ENCODE peak calls at places on chromosomes 2 and 18, in five cellular contexts. V, E, F, R and G are unnamed samples.

GRCh38 chr2:170966648-170967396 is 37.8 kb downstream of the GORASP2 start:
- DNase-seq in V (no peak), E (peak; percentile 53), F (no peak), R (no peak), G (no peak)

GRCh38 chr18:9333441-9334350 is 877 bp upstream of the TWSG1 start:
- DNase-seq in V (no peak), E (no peak), F (peak; percentile 70), R (no peak), G (peak; percentile 77)

GRCh38 chr18:6614952-6615351 is 114.6 kb upstream of the ARHGAP28 start:
- DNase-seq in V (no peak), E (no peak), F (no peak), R (no peak), G (no peak)

GRCh38 chr2:26506279-26506678 is 28.4 kb upstream of the OTOF start:
- DNase-seq in V (no peak), E (no peak), F (no peak), R (no peak), G (no peak)

GRCh38 chr2:216312441-216312840 is 59.8 kb downstream of the MARCHF4 start:
- DNase-seq in V (no peak), E (no peak), F (no peak), R (no peak), G (no peak)

GRCh38 chr2:111659361-111660281 is 224.4 kb downstream of the ANAPC1 start:
- DNase-seq in V (peak; percentile 90), E (peak; percentile 87), F (no peak), R (peak; percentile 92), G (peak; percentile 87)

GRCh38 chr2:60882971-60883753 is 1.8 kb downstream of the REL start:
- DNase-seq in V (peak; percentile 11), E (no peak), F (no peak), R (peak; percentile 31), G (no peak)

GRCh38 chr2:150882751-150883520 is 378.7 kb downstream of the RBM43 start:
- DNase-seq in V (no peak), E (no peak), F (no peak), R (no peak), G (no peak)

GRCh38 chr2:10709290-10709939 is 12.0 kb upstream of the ATP6V1C2 start:
- DNase-seq in V (peak; percentile 28), E (peak; percentile 51), F (peak; percentile 72), R (no peak), G (no peak)

GRCh38 chr2:181991171-181991885 is 5.7 kb downstream of the PPP1R1C start:
- DNase-seq in V (no peak), E (no peak), F (no peak), R (no peak), G (no peak)

GRCh38 chr18:75656035-75656434 is 228.5 kb upstream of the SMIM21 start:
- DNase-seq in V (no peak), E (no peak), F (no peak), R (no peak), G (no peak)

GRCh38 chr18:59293317-59293716 is 20.1 kb upstream of the RAX start:
- DNase-seq in V (no peak), E (no peak), F (no peak), R (no peak), G (no peak)

GRCh38 chr2:178632729-178633128 is 152.5 kb downstream of the PLEKHA3 start:
- DNase-seq in V (no peak), E (no peak), F (no peak), R (no peak), G (peak; percentile 37)

GRCh38 chr2:240254337-240255164 is 114.1 kb upstream of the OTOS start:
- DNase-seq in V (no peak), E (no peak), F (no peak), R (no peak), G (peak; percentile 46)
- H3K4me2 ChIP-seq in V (peak overlapping the region; percentile 64), E (peak overlapping the region; percentile 77), F (no peak overlapping the region), R (no peak overlapping the region), G (no peak overlapping the region)

DNA sequence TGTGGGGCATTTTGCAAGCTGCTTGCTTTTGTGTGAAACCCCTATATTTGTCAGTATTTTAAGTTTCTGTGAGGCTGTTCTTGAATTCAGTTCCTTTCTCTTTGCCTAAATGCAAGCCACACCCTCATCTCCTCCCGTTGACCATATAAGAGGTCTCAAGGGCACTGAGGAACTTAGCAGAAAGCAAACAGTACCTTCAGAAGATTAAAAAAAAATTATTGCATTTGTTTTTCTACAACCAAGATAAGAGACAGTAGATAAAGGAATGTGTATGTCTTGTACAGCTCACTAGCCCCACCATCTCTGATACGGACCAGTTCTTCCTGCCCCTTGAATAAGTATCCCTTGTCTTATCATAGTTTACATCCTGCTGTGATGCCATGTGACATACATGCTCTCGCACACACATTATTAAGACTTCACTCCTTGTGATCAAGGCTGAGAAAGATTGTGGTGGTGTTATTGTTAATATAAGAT is 64.2 kb downstream of the NPAS2 start:
- DNase-seq in V (no peak), E (no peak), F (no peak), R (no peak), G (no peak)
- H3K27ac ChIP-seq in V (peak overlapping the region; percentile 76), E (peak overlapping the region; percentile 64), F (no peak overlapping the region), R (no peak overlapping the region), G (no peak overlapping the region)

DNA sequence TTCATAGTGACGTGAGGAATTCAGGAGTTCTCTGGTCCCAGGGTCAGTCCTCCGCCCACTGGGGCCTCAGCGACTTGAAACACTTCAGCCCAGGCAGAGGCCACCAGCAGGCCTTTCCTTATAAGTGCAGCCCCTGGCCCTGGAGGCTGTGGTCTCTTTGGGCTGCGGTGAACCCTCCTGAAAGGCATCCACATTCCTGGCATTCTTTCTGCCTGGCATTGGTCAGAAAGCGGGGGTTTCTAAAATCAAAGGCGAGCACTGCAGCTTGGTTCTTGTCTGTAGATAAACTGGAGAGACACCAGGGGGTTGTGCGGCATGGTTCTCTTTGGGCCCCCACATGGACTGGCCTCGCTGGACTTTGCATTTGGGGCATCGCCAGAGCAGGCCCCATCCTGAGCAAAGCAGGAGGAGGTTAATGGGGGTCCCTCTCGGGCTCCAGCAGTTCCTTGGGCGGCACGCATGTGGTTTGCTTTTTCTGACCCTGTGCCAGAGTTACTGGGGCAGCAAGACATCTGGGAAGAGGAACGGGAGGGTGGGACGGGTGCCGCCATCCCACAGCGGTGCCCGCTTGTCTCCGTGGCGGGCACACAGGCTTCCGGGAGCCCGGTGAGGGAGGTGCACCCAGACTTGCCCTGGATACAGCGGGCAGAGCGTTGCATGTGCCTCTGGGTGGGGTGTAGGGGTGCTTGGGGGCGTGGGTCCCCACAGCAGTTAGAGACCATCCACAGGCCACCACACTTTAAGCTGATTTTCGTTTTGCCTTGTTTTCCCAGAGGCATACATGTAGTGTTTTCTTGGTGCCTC is 44.9 kb downstream of the SH3BP4 start:
- DNase-seq in V (no peak), E (peak; percentile 86), F (peak; percentile 68), R (peak; percentile 72), G (peak; percentile 96)
- H3K4me2 ChIP-seq in V (peak overlapping the region; percentile 17), E (peak overlapping the region; percentile 46), F (peak overlapping the region; percentile 53), R (no peak overlapping the region), G (peak overlapping the region; percentile 34)

DNA sequence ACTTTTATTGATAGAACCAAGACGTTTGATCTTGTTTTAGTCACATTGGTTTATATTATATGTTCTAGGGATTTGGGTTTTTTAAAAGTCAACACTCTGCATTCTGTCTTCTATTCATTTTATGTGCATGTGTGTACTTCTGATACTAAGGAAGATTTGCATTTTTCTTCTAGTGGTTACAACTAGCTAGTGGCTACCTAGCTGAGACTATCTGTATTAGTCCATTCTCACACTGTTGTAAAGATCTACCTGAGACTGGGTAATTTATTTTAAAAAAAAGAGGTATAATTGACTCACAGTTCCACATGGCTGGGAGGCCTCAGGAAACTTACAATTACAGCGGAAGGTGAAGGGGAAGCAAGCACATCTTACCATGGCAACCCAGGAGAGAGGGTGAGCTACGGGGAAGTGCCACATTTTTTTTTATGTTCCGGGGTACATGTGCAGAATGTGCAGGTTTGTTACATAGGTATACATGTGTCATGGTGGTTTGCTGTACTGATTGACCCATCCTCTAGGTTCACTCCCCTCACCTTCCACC is 69.9 kb downstream of the SP100 start:
- DNase-seq in V (no peak), E (no peak), F (no peak), R (no peak), G (no peak)
- H3K27ac ChIP-seq in V (no peak overlapping the region), E (no peak overlapping the region), F (no peak overlapping the region), R (no peak overlapping the region), G (no peak overlapping the region)

DNA sequence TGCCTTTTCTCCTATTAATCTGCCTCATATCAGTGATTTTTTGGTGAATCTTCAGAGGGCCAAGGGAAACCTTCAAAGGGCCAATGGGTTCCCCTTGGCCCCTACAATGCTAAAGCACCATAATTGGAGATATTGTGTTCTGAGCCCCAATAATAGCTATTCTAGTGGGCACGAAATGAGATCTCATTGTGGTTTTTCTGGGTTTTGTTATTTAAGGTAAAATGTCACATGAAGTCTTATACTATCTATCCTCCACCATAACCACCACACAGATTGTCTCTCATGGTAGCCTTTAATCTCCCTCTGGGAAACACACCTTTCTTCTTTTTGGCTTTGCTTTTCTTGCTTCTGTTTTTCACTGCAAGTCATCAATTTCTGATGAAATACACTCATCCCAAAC is 152.8 kb downstream of the B3GNT2 start:
- DNase-seq in V (no peak), E (no peak), F (no peak), R (no peak), G (no peak)
- H3K4me2 ChIP-seq in V (no peak overlapping the region), E (no peak overlapping the region), F (no peak overlapping the region), R (no peak overlapping the region), G (no peak overlapping the region)

GRCh38 chr2:86139981-86140380 is 33.9 kb downstream of the PTCD3 start:
- DNase-seq in V (no peak), E (no peak), F (no peak), R (no peak), G (no peak)

GRCh38 chr2:86142737-86143257 is 36.8 kb downstream of the PTCD3 start:
- DNase-seq in V (no peak), E (no peak), F (no peak), R (no peak), G (no peak)

GRCh38 chr2:86140969-86141392 is 34.9 kb downstream of the PTCD3 start:
- DNase-seq in V (no peak), E (peak; percentile 64), F (no peak), R (no peak), G (no peak)

GRCh38 chr2:86143926-86144685 is 38.1 kb downstream of the PTCD3 start:
- DNase-seq in V (no peak), E (no peak), F (no peak), R (no peak), G (no peak)

GRCh38 chr2:86143307-86143706 is 37.3 kb downstream of the PTCD3 start:
- DNase-seq in V (no peak), E (no peak), F (no peak), R (no peak), G (no peak)
- H3K27ac ChIP-seq in V (no peak overlapping the region), E (no peak overlapping the region), F (no peak overlapping the region), R (no peak overlapping the region), G (no peak overlapping the region)

GRCh38 chr2:25310965-25311865 is 30.5 kb downstream of the DNMT3A start:
- DNase-seq in V (no peak), E (peak; percentile 32), F (peak; percentile 71), R (no peak), G (no peak)
- H3K4me2 ChIP-seq in V (no peak overlapping the region), E (peak overlapping the region; percentile 52), F (peak overlapping the region; percentile 53), R (no peak overlapping the region), G (no peak overlapping the region)